ENCODE peak calls at places on chromosome 21, in eight cellular contexts. U is hepatocyte; N is CD4-positive, CD25-positive, alpha-beta regulatory T cell; J is endothelial cell of umbilical vein; K is RWPE1; L is fibroblast of lung; O is substantia nigra; H is psoas muscle. B is an unnamed sample.
A peak's percentile ranks its signal among the peaks of the same experiment; 100 is the strongest.

GRCh38 chr21:44300262-44300959 is 558 bp downstream of the PFKL start:
- DNase-seq in H (peak; percentile 81), J (peak; percentile 53), N (peak; percentile 66), K (peak; percentile 67), L (peak; percentile 24), O (peak; percentile 27), U (peak; percentile 88), B (peak; percentile 71)

GRCh38 chr21:46556802-46557201 is 48.1 kb downstream of the S100B start:
- DNase-seq in N (no peak), L (no peak), H (no peak), U (no peak), J (no peak), K (no peak), O (no peak), B (no peak)

GRCh38 chr21:43734830-43735229 is 15.9 kb downstream of the PDXK start:
- DNase-seq in H (no peak), N (no peak), J (no peak), L (peak; percentile 71), K (no peak), U (no peak), O (no peak), B (no peak)

GRCh38 chr21:29436143-29436542 is 137.4 kb downstream of the BACH1 start:
- DNase-seq in O (no peak), J (no peak), U (no peak), L (peak; percentile 59), N (peak; percentile 81), K (no peak), H (no peak), B (no peak)

GRCh38 chr21:42456457-42456856 is 39.6 kb downstream of the RSPH1 start:
- DNase-seq in O (no peak), U (no peak), N (peak; percentile 84), K (no peak), H (no peak), L (no peak), J (no peak), B (no peak)

GRCh38 chr21:29805110-29805509 is 134.7 kb downstream of the GRIK1 start:
- DNase-seq in U (peak; percentile 27), L (no peak), J (no peak), N (no peak), H (no peak), K (no peak), O (no peak), B (no peak)

GRCh38 chr21:44569861-44570517 is 3.5 kb upstream of the KRTAP10-4 start:
- DNase-seq in N (no peak), L (no peak), J (no peak), U (no peak), H (no peak), K (no peak), O (no peak), B (no peak)

GRCh38 chr21:31318971-31319370 is 25.1 kb downstream of the TIAM1 start:
- DNase-seq in K (no peak), N (no peak), U (no peak), L (no peak), H (no peak), O (no peak), J (no peak), B (no peak)

GRCh38 chr21:28884481-28884880 is 108.2 kb downstream of the LTN1 start:
- DNase-seq in J (no peak), U (no peak), H (no peak), O (no peak), K (no peak), N (no peak), L (peak; percentile 43), B (no peak)

GRCh38 chr21:27244356-27244755 is 277.5 kb upstream of the ADAMTS5 start:
- DNase-seq in N (no peak), J (no peak), O (no peak), U (no peak), L (peak; percentile 57), H (no peak), K (no peak), B (no peak)

GRCh38 chr21:40340357-40340756 is 473.1 kb downstream of the PCP4 start:
- DNase-seq in O (no peak), L (no peak), K (no peak), H (no peak), J (no peak), N (no peak), U (no peak), B (no peak)

GRCh38 chr21:43191521-43191920 is 22.7 kb downstream of the CRYAA start:
- DNase-seq in N (no peak), H (peak; percentile 38), K (no peak), O (no peak), L (no peak), U (no peak), J (no peak), B (no peak)

GRCh38 chr21:45322231-45322959 is 34.7 kb upstream of the POFUT2 start:
- DNase-seq in H (no peak), O (no peak), U (no peak), K (no peak), N (no peak), J (no peak), L (no peak), B (no peak)

GRCh38 chr21:21268061-21268471 is 269.9 kb downstream of the NCAM2 start:
- DNase-seq in O (no peak), N (no peak), U (no peak), H (no peak), L (no peak), J (no peak), K (no peak), B (no peak)

GRCh38 chr21:45016031-45016430 is 58.3 kb upstream of the ADARB1 start:
- DNase-seq in U (no peak), L (no peak), H (no peak), O (no peak), J (no peak), K (no peak), N (no peak), B (no peak)

GRCh38 chr21:34858559-34858958 is 189.8 kb downstream of the CLIC6 start:
- DNase-seq in O (no peak), U (no peak), L (no peak), K (no peak), J (no peak), N (no peak), H (no peak), B (no peak)

GRCh38 chr21:43864313-43864805 is 664 bp upstream of the AGPAT3 start:
- DNase-seq in U (peak; percentile 81), N (peak; percentile 59), J (peak; percentile 15), L (peak; percentile 31), K (no peak), O (no peak), H (peak; percentile 75), B (peak; percentile 50)

GRCh38 chr21:45341779-45342178 is 54.1 kb upstream of the POFUT2 start:
- DNase-seq in N (no peak), L (no peak), H (no peak), O (no peak), K (peak; percentile 48), J (peak; percentile 36), U (no peak), B (no peak)

GRCh38 chr21:26177187-26177586 is 6.6 kb upstream of the APP start:
- DNase-seq in K (no peak), N (no peak), J (no peak), O (no peak), L (no peak), H (no peak), U (no peak), B (no peak)

GRCh38 chr21:15558884-15559283 is 170.9 kb upstream of the USP25 start:
- DNase-seq in N (no peak), U (no peak), J (no peak), L (no peak), O (no peak), H (no peak), K (no peak), B (no peak)

DNA sequence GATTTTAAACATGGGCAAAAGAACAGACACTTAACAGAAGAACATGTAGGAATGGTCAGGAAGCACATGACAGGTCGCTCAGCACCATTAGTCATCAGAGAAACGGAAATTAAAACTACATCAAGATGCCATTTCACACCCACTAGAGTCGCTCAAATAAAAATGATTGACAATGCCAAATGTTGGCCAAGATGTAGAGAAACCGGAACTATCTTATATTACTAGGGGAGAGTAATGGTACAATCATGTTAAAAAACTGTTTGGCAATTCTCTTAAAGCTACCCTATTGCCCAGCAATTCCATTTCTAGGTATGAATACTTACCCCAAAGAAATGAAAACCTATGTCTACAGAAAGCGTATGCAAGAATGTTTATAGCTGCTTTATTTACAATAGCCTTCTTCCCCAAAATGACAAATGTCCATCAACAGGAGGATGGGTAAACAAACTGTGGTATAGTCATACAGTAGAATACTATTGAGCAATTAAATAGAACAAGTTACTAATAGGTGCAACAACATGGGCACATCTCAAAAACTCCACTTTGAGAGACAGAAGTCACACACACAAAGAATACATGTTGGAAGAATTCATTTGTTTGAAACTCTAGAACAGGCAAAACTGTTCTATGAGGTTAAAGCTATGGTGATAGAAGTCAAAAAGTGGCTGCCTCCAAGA is 92.8 kb downstream of the ETS2 start:
- DNase-seq in N (no peak), U (no peak), H (no peak), L (no peak), K (peak; percentile 34), O (no peak), J (peak; percentile 32), B (no peak)
- H3K27ac ChIP-seq in N (no peak overlapping the region), U (no peak overlapping the region), H (peak overlapping the region; percentile 89), L (no peak overlapping the region), K (no peak overlapping the region), O (no peak overlapping the region), J (no peak overlapping the region), B (no peak overlapping the region)

GRCh38 chr21:16579538-16579937 is 849.8 kb downstream of the USP25 start:
- DNase-seq in J (peak; percentile 27), O (no peak), K (no peak), U (peak; percentile 59), N (no peak), H (no peak), L (peak; percentile 95), B (no peak)
- H3K27ac ChIP-seq in J (no peak overlapping the region), O (peak overlapping the region; percentile 60), K (no peak overlapping the region), U (peak overlapping the region; percentile 61), N (no peak overlapping the region), H (no peak overlapping the region), L (no peak overlapping the region), B (no peak overlapping the region)

DNA sequence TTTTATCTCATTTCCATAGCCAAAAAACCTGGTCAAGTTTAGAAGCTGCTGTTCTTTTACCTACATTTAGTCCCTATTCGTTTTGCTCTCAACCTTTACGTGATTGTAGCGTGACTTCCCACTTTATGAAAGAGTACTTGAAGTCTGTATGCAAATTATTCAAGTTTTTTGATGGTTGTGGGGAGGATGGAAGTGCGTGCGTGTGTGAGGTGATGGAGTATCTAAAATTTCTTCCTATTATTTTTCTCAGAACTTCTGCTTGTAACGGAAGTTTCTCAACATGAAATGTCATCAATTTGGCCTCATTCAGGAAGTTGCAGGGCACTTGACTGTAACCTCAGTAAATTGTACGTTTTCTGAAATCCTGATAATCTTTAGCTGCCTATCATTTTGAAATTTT is 64.0 kb downstream of the SAMSN1 start:
- DNase-seq in O (no peak), H (no peak), J (no peak), N (peak; percentile 90), U (no peak), L (no peak), K (no peak), B (peak; percentile 82)
- H3K27ac ChIP-seq in O (no peak overlapping the region), H (no peak overlapping the region), J (no peak overlapping the region), N (peak overlapping the region; percentile 19), U (no peak overlapping the region), L (no peak overlapping the region), K (no peak overlapping the region), B (peak overlapping the region; percentile 73)

DNA sequence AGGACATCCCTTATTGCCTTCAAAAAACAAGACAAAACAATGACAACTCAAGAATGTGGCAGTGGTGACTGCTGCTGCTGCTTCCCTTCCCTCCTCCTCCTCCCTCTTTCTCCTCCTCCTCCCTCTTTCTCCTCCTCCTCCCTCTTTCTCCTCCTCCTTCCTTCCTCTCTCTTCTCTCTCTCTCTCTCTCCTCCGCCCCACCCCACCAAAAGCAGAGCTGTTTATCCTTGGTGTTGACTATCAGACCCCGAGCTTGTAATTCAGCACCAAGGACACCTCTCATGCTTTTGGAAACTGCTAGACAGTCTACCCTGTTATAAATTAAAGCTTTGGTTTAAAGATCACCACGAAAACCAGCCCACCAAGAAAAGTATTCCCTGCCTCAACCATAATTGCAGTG is 72.4 kb upstream of the IFNAR2 start:
- DNase-seq in O (no peak), K (no peak), L (peak; percentile 7), J (no peak), U (no peak), H (no peak), N (no peak), B (no peak)
- H3K27ac ChIP-seq in O (no peak overlapping the region), K (no peak overlapping the region), L (no peak overlapping the region), J (no peak overlapping the region), U (no peak overlapping the region), H (no peak overlapping the region), N (no peak overlapping the region), B (no peak overlapping the region)